ENCODE peak calls at places on chromosome 14, in seven cellular contexts. A, K, Q, B, J, O and T are unnamed samples.

GRCh38 chr14:99574099-99574880 is 29.7 kb downstream of the CCDC85C start:
- DNase-seq in A (peak; percentile 92), K (no peak), Q (peak; percentile 79), B (no peak), J (peak; percentile 77), O (peak; percentile 74), T (no peak)

GRCh38 chr14:68359862-68360552 is 432.9 kb downstream of the ZFP36L1 start:
- DNase-seq in A (peak; percentile 41), K (no peak), Q (peak; percentile 25), B (peak; percentile 58), J (peak; percentile 79), O (peak; percentile 28), T (peak; percentile 19)

GRCh38 chr14:75982724-75983358 is 1.0 kb upstream of the TGFB3 start:
- DNase-seq in A (peak; percentile 80), K (peak; percentile 28), Q (peak; percentile 84), B (peak; percentile 49), J (no peak), O (no peak), T (peak; percentile 40)

GRCh38 chr14:32724864-32725550 is 213.7 kb upstream of the NPAS3 start:
- DNase-seq in A (peak; percentile 83), K (no peak), Q (peak; percentile 95), B (no peak), J (peak; percentile 4), O (peak; percentile 7), T (peak; percentile 48)

GRCh38 chr14:77760381-77761204 is at the start of gene SNW1:
- DNase-seq in A (peak; percentile 95), K (peak; percentile 96), Q (peak; percentile 73), B (peak; percentile 93), J (peak; percentile 97), O (peak; percentile 97), T (peak; percentile 93)

GRCh38 chr14:32104308-32104707 is 27.2 kb downstream of the ARHGAP5 start:
- DNase-seq in A (no peak), K (no peak), Q (no peak), B (no peak), J (no peak), O (no peak), T (no peak)

GRCh38 chr14:89965839-89966238 is 10.1 kb downstream of the TDP1 start:
- DNase-seq in A (no peak), K (no peak), Q (no peak), B (no peak), J (no peak), O (no peak), T (no peak)

GRCh38 chr14:58362798-58363412 is 32.8 kb upstream of the TOMM20L start:
- DNase-seq in A (peak; percentile 45), K (peak; percentile 28), Q (peak; percentile 59), B (no peak), J (peak; percentile 37), O (peak; percentile 85), T (peak; percentile 49)

GRCh38 chr14:26255213-26255612 is 342.6 kb downstream of the NOVA1 start:
- DNase-seq in A (peak; percentile 70), K (peak; percentile 8), Q (peak; percentile 52), B (no peak), J (peak; percentile 27), O (peak; percentile 37), T (peak; percentile 8)

GRCh38 chr14:91303091-91303923 is 58.8 kb upstream of the GPR68 start:
- DNase-seq in A (peak; percentile 59), K (peak; percentile 38), Q (peak; percentile 10), B (no peak), J (no peak), O (peak; percentile 32), T (peak; percentile 26)

GRCh38 chr14:83347874-83348273 is 1814.2 kb upstream of the SEL1L start:
- DNase-seq in A (no peak), K (no peak), Q (peak; percentile 50), B (no peak), J (no peak), O (no peak), T (no peak)

GRCh38 chr14:60758875-60759274 is 24.3 kb downstream of the MNAT1 start:
- DNase-seq in A (no peak), K (no peak), Q (peak; percentile 34), B (no peak), J (no peak), O (no peak), T (no peak)

GRCh38 chr14:101179691-101180211 is 276.2 kb upstream of the RTL1 start:
- DNase-seq in A (no peak), K (no peak), Q (no peak), B (no peak), J (no peak), O (no peak), T (no peak)

GRCh38 chr14:77892381-77892871 is 92.5 kb downstream of the ADCK1 start:
- DNase-seq in A (peak; percentile 77), K (no peak), Q (peak; percentile 71), B (no peak), J (peak; percentile 29), O (peak; percentile 4), T (no peak)

GRCh38 chr14:32028599-32028998 is 48.5 kb upstream of the ARHGAP5 start:
- DNase-seq in A (peak; percentile 55), K (no peak), Q (peak; percentile 49), B (no peak), J (no peak), O (peak; percentile 70), T (peak; percentile 54)

GRCh38 chr14:57478050-57478449 is 15.6 kb downstream of the CCDC198 start:
- DNase-seq in A (no peak), K (no peak), Q (no peak), B (no peak), J (no peak), O (no peak), T (no peak)

GRCh38 chr14:58488550-58488949 is 61.0 kb downstream of the KIAA0586 start:
- DNase-seq in A (peak; percentile 36), K (peak; percentile 46), Q (peak; percentile 52), B (no peak), J (no peak), O (peak; percentile 76), T (peak; percentile 45)

GRCh38 chr14:49972840-49973239 is 80.0 kb downstream of the ARF6 start:
- DNase-seq in A (peak; percentile 88), K (peak; percentile 79), Q (peak; percentile 98), B (peak; percentile 56), J (peak; percentile 74), O (peak; percentile 97), T (peak; percentile 93)

GRCh38 chr14:91371011-91371989 is 46.3 kb downstream of the CCDC88C start:
- DNase-seq in A (no peak), K (no peak), Q (no peak), B (no peak), J (no peak), O (no peak), T (no peak)

GRCh38 chr14:51167587-51168219 is 72.3 kb upstream of the TMX1 start:
- DNase-seq in A (peak; percentile 90), K (no peak), Q (peak; percentile 95), B (no peak), J (no peak), O (peak; percentile 17), T (peak; percentile 39)

GRCh38 chr14:76352639-76353281 is 23.2 kb upstream of the ESRRB start:
- DNase-seq in A (peak; percentile 60), K (peak; percentile 37), Q (peak; percentile 56), B (no peak), J (peak; percentile 84), O (peak; percentile 30), T (no peak)

GRCh38 chr14:40100544-40101196 is 668.4 kb upstream of the FBXO33 start:
- DNase-seq in A (no peak), K (no peak), Q (no peak), B (no peak), J (no peak), O (no peak), T (no peak)

GRCh38 chr14:93269341-93270068 is 62.4 kb downstream of the UBR7 start:
- DNase-seq in A (peak; percentile 33), K (no peak), Q (peak; percentile 79), B (peak; percentile 28), J (no peak), O (peak; percentile 72), T (peak; percentile 29)

GRCh38 chr14:32183151-32184048 is 18.4 kb upstream of the RNU6-7 start:
- DNase-seq in A (no peak), K (no peak), Q (no peak), B (no peak), J (no peak), O (peak; percentile 20), T (no peak)

DNA sequence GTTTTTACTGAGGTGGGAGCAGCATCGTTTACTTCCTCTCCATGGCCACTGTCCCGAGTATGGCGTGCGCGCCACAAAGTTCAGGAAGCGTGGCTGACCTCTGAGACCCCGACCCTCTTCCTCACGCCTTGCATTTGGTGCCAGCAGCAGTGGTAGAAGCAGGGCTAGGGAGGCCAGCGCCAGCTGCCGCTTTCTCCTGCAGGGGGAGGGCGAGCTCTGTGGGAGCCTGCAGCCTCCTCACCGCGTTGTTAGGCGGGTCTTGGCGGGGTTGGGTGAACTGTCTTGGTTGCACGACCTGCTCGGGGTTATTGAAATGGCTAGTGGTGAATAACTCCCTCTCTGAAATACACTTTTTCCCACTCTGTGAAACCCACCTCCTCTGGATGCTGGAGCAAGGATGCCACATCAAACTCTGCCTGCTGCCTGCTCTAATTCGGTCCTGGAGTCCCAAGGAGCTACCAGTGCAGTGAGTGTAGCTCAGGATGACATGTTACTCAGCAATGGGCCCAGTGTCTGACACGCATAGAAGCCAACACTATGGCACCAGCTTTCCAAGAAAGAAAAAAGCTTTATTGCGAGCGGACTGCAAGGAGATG is 22.3 kb upstream of the TDRD9 start:
- DNase-seq in A (no peak), K (peak; percentile 15), Q (no peak), B (no peak), J (no peak), O (no peak), T (no peak)
- TF ChIP-seq CTCF in A (peak; percentile 26), K (peak; percentile 60), Q (peak; percentile 51), B (no peak), J (no peak), O (no peak), T (no peak)

GRCh38 chr14:65109357-65109756 is 7.0 kb upstream of the MAX start:
- DNase-seq in A (no peak), K (no peak), Q (no peak), B (no peak), J (no peak), O (no peak), T (no peak)

GRCh38 chr14:65106316-65106715 is 4.0 kb upstream of the MAX start:
- DNase-seq in A (no peak), K (no peak), Q (no peak), B (no peak), J (no peak), O (no peak), T (no peak)

GRCh38 chr14:65115615-65116014 is 13.3 kb upstream of the MAX start:
- DNase-seq in A (no peak), K (no peak), Q (no peak), B (no peak), J (no peak), O (no peak), T (no peak)

GRCh38 chr14:65107200-65107599 is 4.9 kb upstream of the MAX start:
- DNase-seq in A (no peak), K (no peak), Q (no peak), B (no peak), J (no peak), O (no peak), T (no peak)

GRCh38 chr14:65110525-65110924 is 8.2 kb upstream of the MAX start:
- DNase-seq in A (no peak), K (no peak), Q (no peak), B (no peak), J (no peak), O (no peak), T (no peak)
- TF ChIP-seq CTCF in A (no peak), K (no peak), Q (no peak), B (no peak), J (no peak), O (no peak), T (no peak)

GRCh38 chr14:23566782-23567185 is 807 bp downstream of the AP1G2 start:
- DNase-seq in A (peak; percentile 45), K (no peak), Q (peak; percentile 36), B (no peak), J (no peak), O (peak; percentile 63), T (no peak)
- TF ChIP-seq CTCF in A (peak; percentile 35), K (peak; percentile 24), Q (peak; percentile 45), B (no peak), J (peak; percentile 14), O (peak; percentile 37), T (peak; percentile 25)

GRCh38 chr14:104224516-104225281 is 86.3 kb downstream of the KIF26A start:
- DNase-seq in A (no peak), K (peak; percentile 14), Q (peak; percentile 13), B (no peak), J (peak; percentile 48), O (no peak), T (no peak)
- TF ChIP-seq CTCF in A (peak; percentile 40), K (peak; percentile 75), Q (peak; percentile 56), B (peak; percentile 10), J (peak; percentile 56), O (peak; percentile 53), T (peak; percentile 32)